ENCODE peak calls at places on chromosomes 1 and 21, in eight cellular contexts. U is HL-60, K is AG04450, R is astrocyte, G is PC-3, A is cardiac fibroblast, Q is right atrium auricular region, P is body of pancreas. N is an unnamed sample.

GRCh38 chr1:12342261-12343003 is 112.6 kb downstream of the VPS13D start:
- DNase-seq in U (no peak), K (no peak), R (no peak), G (no peak), A (no peak), Q (no peak), P (no peak), N (no peak)

GRCh38 chr1:239125888-239126287 is 260.5 kb upstream of the CHRM3 start:
- DNase-seq in U (no peak), K (no peak), R (no peak), G (no peak), A (no peak), Q (no peak), P (no peak), N (no peak)

GRCh38 chr1:186435336-186435735 is 25.6 kb downstream of the PDC start:
- DNase-seq in U (peak), K (no peak), R (peak), G (peak), A (peak), Q (no peak), P (no peak), N (peak)

GRCh38 chr1:32508751-32509140 is 30.5 kb upstream of the ZBTB8A start:
- DNase-seq in U (no peak), K (no peak), R (no peak), G (no peak), A (no peak), Q (no peak), P (no peak), N (no peak)

GRCh38 chr21:42112857-42113256 is 41.7 kb downstream of the UMODL1 start:
- DNase-seq in U (no peak), K (peak), R (peak), G (peak), A (peak), Q (no peak), P (no peak), N (peak)

GRCh38 chr21:33302796-33303195 is 22.0 kb upstream of the IFNAR1 start:
- DNase-seq in U (no peak), K (no peak), R (no peak), G (peak), A (no peak), Q (peak), P (no peak), N (no peak)

GRCh38 chr1:15172405-15173259 is 19.1 kb downstream of the TMEM51 start:
- DNase-seq in U (no peak), K (no peak), R (no peak), G (no peak), A (peak), Q (no peak), P (no peak), N (peak)

GRCh38 chr1:53108646-53109580 is 33.5 kb downstream of the SLC1A7 start:
- DNase-seq in U (no peak), K (no peak), R (peak), G (peak), A (peak), Q (no peak), P (no peak), N (peak)

GRCh38 chr1:57831624-57832023 is 407.8 kb upstream of the DAB1 start:
- DNase-seq in U (no peak), K (no peak), R (peak), G (peak), A (peak), Q (no peak), P (no peak), N (peak)

GRCh38 chr1:47788761-47789160 is 208.4 kb downstream of the TRABD2B start:
- DNase-seq in U (no peak), K (no peak), R (no peak), G (peak), A (no peak), Q (no peak), P (no peak), N (no peak)

GRCh38 chr1:107405241-107405640 is 264.4 kb downstream of the NTNG1 start:
- DNase-seq in U (no peak), K (no peak), R (peak), G (peak), A (peak), Q (no peak), P (no peak), N (peak)

GRCh38 chr1:15764269-15764764 is 5.7 kb downstream of the FBLIM1 start:
- DNase-seq in U (no peak), K (no peak), R (no peak), G (no peak), A (no peak), Q (no peak), P (peak), N (no peak)

GRCh38 chr1:178564086-178564782 is 51.3 kb downstream of the TEX35 start:
- DNase-seq in U (no peak), K (no peak), R (peak), G (no peak), A (peak), Q (no peak), P (no peak), N (peak)

GRCh38 chr1:189597083-189597482 is 880.6 kb downstream of the BRINP3 start:
- DNase-seq in U (no peak), K (no peak), R (no peak), G (peak), A (no peak), Q (no peak), P (no peak), N (no peak)

DNA sequence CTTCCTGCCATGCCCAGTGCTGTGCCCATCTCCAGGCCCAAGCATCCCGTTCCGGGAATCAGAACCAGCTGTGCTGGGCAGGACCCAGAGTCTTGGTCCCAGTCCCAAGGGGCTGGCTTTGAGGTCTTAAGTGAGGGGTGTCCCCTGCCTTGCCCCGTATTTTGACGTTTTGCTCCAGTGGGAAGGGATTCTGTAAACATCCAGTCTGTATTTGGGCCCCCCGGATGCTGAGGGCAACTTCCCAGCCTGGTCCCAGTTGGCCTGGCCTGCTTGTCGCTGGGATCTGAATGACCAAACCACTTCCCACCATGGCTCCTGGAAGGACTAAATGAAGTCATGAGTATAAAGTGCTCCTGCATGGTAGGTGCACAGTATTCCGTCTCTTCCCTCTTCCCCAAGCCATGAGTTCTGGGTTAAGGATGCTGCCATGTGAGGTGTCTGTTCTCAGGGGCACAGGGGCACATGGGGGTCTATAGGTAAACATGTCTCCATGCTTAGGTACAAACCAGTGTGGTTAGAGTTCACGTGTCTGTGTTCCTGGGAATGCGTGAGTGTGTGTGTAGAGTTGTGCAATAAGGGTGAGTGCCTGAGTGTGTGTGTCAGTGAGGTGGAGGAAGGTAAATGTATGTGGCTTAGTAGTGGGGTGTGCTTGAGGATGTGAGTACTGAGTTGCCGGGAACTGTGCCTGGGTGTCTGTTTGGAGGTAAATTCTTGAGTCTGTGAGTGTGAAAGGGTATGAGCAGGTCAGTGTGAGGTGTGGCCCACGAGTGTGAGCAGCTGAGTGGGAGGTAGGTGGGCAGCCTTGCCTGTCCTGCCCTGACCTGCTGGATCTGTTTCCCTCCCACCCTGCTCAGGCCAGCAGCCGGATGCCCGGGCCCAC is 1.5 kb downstream of the B4GALT2 start:
- DNase-seq in U (peak), K (no peak), R (peak), G (peak), A (peak), Q (no peak), P (no peak), N (peak)
- TF ChIP-seq CTCF in U (no peak), K (no peak), R (no peak), G (no peak), A (no peak), Q (no peak), P (no peak), N (no peak)

GRCh38 chr1:181087400-181087901 is 1.0 kb upstream of the IER5 start:
- DNase-seq in U (no peak), K (no peak), R (no peak), G (no peak), A (no peak), Q (no peak), P (no peak), N (no peak)
- H3K4me3 ChIP-seq in U (peak), K (no peak), R (no peak), G (peak), A (no peak), Q (no peak), P (no peak), N (no peak)

GRCh38 chr1:236748471-236748870 is 46.6 kb upstream of the MTR start:
- DNase-seq in U (no peak), K (no peak), R (no peak), G (peak), A (no peak), Q (no peak), P (no peak), N (no peak)
- TF ChIP-seq CTCF in U (no peak), K (peak), R (peak), G (peak), A (peak), Q (peak), P (no peak), N (peak)

GRCh38 chr1:30901798-30902652 is 6.5 kb downstream of the SDC3 start:
- DNase-seq in U (no peak), K (no peak), R (no peak), G (peak), A (peak), Q (no peak), P (peak), N (no peak)

GRCh38 chr1:30904962-30905335 is 3.6 kb downstream of the SDC3 start:
- DNase-seq in U (no peak), K (no peak), R (no peak), G (no peak), A (no peak), Q (no peak), P (no peak), N (no peak)

GRCh38 chr1:30904191-30904961 is 4.2 kb downstream of the SDC3 start:
- DNase-seq in U (no peak), K (no peak), R (no peak), G (no peak), A (no peak), Q (no peak), P (no peak), N (no peak)

GRCh38 chr1:30902653-30903290 is 5.8 kb downstream of the SDC3 start:
- DNase-seq in U (no peak), K (no peak), R (no peak), G (no peak), A (no peak), Q (no peak), P (no peak), N (no peak)

DNA sequence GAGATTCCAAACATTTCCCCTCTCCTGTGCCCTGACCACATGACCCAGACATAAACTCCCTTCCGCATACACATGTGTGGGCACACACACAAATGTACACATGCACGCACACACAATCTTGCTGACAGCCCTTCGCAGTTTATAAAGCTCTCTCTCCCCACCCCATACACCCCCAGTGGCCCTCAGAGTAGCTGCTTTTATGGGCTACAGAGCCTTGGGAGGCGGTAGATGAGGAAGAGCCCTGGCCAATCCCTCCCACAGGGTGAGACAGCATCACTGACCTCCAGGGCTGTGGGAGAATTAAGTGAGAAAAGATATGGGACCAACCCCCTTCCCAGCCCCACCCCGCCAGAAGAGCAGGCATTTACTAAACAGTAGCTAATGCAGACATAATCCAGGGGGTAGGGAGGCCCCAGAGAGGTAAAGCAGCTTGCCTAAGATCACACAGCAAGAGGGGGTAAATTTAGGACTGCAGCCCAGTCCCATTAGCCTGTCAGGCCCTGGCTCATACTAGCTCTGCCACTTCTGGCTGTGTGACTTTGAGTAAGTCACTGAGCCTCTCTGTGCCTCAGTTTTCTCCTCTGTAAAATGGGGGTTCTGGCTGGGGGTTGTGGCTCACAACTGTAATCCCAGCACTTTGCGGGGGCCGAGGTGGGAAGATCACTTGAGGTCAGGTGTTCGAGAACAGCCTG is 5.1 kb downstream of the SDC3 start:
- DNase-seq in U (no peak), K (no peak), R (no peak), G (no peak), A (peak), Q (no peak), P (no peak), N (no peak)
- H3K4me3 ChIP-seq in U (no peak), K (no peak), R (no peak), G (no peak), A (no peak), Q (no peak), P (no peak), N (no peak)

DNA sequence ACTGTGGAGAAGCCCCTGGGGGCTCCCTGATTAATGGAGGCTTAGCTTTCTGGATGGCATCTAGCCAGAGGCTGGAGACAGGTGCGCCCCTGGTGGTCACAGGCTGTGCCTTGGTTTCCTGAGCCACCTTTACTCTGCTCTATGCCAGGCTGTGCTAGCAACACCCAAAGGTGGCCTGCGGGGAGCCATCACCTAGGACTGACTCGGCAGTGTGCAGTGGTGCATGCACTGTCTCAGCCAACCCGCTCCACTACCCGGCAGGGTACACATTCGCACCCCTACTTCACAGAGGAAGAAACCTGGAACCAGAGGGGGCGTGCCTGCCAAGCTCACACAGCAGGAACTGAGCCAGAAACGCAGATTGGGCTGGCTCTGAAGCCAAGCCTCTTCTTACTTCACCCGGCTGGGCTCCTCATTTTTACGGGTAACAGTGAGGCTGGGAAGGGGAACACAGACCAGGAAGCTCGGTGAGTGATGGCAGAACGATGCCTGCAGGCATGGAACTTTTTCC is 24.8 kb downstream of the PCSK9 start:
- DNase-seq in U (no peak), K (no peak), R (peak), G (no peak), A (peak), Q (no peak), P (no peak), N (peak)
- TF ChIP-seq CTCF in U (no peak), K (peak), R (peak), G (peak), A (peak), Q (no peak), P (no peak), N (peak)

N was measured in fibroblast of the aortic adventitia.